ENCODE peak calls at places on chromosomes 16 and 17, in nine cellular contexts. T is tibial artery, K is KG1, B is progenitor cell of endocrine pancreas, M is memory B cell, D is fibroblast of lung, G is AG04449, J is germinal center, A is uterus. U is an unnamed sample.

GRCh38 chr16:58024673-58025350 is 742 bp upstream of the MMP15 start:
- DNase-seq in G (no peak), K (no peak), D (peak; percentile 7), B (peak; percentile 47), M (no peak), T (no peak), A (no peak), J (peak; percentile 33), U (peak; percentile 43)

GRCh38 chr17:574061-574460 is 140.6 kb downstream of the VPS53 start:
- DNase-seq in A (peak; percentile 34), T (no peak), K (no peak), B (no peak), D (peak; percentile 51), G (no peak), M (no peak), J (no peak), U (peak; percentile 31)

GRCh38 chr16:81604960-81605383 is 160.4 kb downstream of the CMIP start:
- DNase-seq in G (no peak), K (no peak), J (no peak), B (no peak), D (peak; percentile 50), A (no peak), T (no peak), M (no peak), U (no peak)

GRCh38 chr17:65594585-65594940 is 33.1 kb upstream of the AXIN2 start:
- DNase-seq in D (peak; percentile 26), G (no peak), M (no peak), J (no peak), K (no peak), A (no peak), T (no peak), B (no peak), U (no peak)

GRCh38 chr16:85245307-85246172 is 133.3 kb upstream of the CIBAR2 start:
- DNase-seq in T (no peak), B (peak; percentile 53), A (peak; percentile 74), M (peak; percentile 42), J (peak; percentile 55), G (no peak), D (peak; percentile 82), K (peak; percentile 42), U (peak; percentile 82)

GRCh38 chr17:46009681-46010596 is 10.9 kb downstream of the STH start:
- DNase-seq in D (peak; percentile 40), K (no peak), J (no peak), T (peak; percentile 71), G (no peak), B (no peak), A (no peak), M (no peak), U (peak; percentile 71)

GRCh38 chr17:33651631-33652030 is 358.5 kb upstream of the ASIC2 start:
- DNase-seq in G (no peak), M (no peak), J (no peak), B (no peak), A (no peak), K (no peak), T (no peak), D (no peak), U (no peak)

GRCh38 chr16:88010971-88011483 is 59.8 kb downstream of the BANP start:
- DNase-seq in A (no peak), D (no peak), B (no peak), J (no peak), G (no peak), T (peak; percentile 25), M (no peak), K (no peak), U (no peak)

GRCh38 chr16:67177743-67178699 is 5.7 kb downstream of the MATCAP1 start:
- DNase-seq in B (peak; percentile 65), K (no peak), J (peak; percentile 87), A (no peak), T (peak; percentile 85), G (no peak), M (no peak), D (peak; percentile 53), U (peak; percentile 69)

GRCh38 chr16:56858375-56858774 is 6.6 kb upstream of the SLC12A3 start:
- DNase-seq in B (no peak), T (no peak), D (no peak), K (no peak), A (no peak), M (no peak), J (peak; percentile 26), G (no peak), U (no peak)

GRCh38 chr17:31582151-31582907 is 190.9 kb downstream of the RAB11FIP4 start:
- DNase-seq in J (no peak), B (no peak), G (no peak), K (no peak), D (no peak), M (no peak), T (peak; percentile 87), A (peak; percentile 61), U (peak; percentile 75)

GRCh38 chr16:11315499-11315898 is 29.8 kb upstream of the RMI2 start:
- DNase-seq in B (no peak), J (no peak), G (no peak), M (no peak), A (no peak), K (no peak), D (peak; percentile 37), T (no peak), U (no peak)

GRCh38 chr16:20383106-20384029 is 21.2 kb downstream of the PDILT start:
- DNase-seq in B (peak; percentile 70), D (peak; percentile 46), K (peak; percentile 16), A (peak; percentile 67), J (peak; percentile 48), G (peak; percentile 7), M (peak; percentile 38), T (no peak), U (peak; percentile 16)

GRCh38 chr16:476039-476438 is 50.6 kb downstream of the RAB11FIP3 start:
- DNase-seq in D (no peak), T (no peak), G (no peak), A (no peak), M (no peak), K (no peak), B (no peak), J (no peak), U (no peak)

GRCh38 chr17:50935201-50936124 is 69.3 kb upstream of the TOB1 start:
- DNase-seq in J (no peak), K (no peak), M (no peak), D (no peak), B (no peak), A (no peak), G (no peak), T (peak; percentile 95), U (peak; percentile 88)

GRCh38 chr17:69335018-69335417 is 8.1 kb upstream of the ABCA5 start:
- DNase-seq in J (peak; percentile 14), T (no peak), M (no peak), D (peak; percentile 78), A (no peak), G (no peak), K (no peak), B (no peak), U (no peak)

GRCh38 chr17:4986403-4986802 is 1.1 kb downstream of the CAMTA2 start:
- DNase-seq in G (no peak), T (no peak), M (no peak), A (no peak), J (no peak), D (no peak), B (no peak), K (no peak), U (no peak)

GRCh38 chr17:36945959-36946725 is 2.6 kb upstream of the AATF start:
- DNase-seq in T (no peak), D (no peak), J (no peak), M (no peak), A (no peak), K (no peak), G (no peak), B (no peak), U (no peak)

GRCh38 chr17:3885970-3886369 is 6.9 kb downstream of the CAMKK1 start:
- DNase-seq in D (peak; percentile 76), G (no peak), M (no peak), B (no peak), J (no peak), K (no peak), A (no peak), T (no peak), U (no peak)

GRCh38 chr17:72134560-72135399 is 14.0 kb downstream of the SOX9 start:
- DNase-seq in D (peak; percentile 75), B (no peak), A (no peak), J (no peak), K (no peak), M (no peak), T (no peak), G (no peak), U (no peak)

GRCh38 chr17:69506489-69506888 is 92.0 kb downstream of the MAP2K6 start:
- DNase-seq in B (no peak), K (no peak), G (no peak), D (no peak), J (no peak), T (no peak), M (no peak), A (no peak), U (no peak)

GRCh38 chr17:49029841-49030240 is 32.7 kb downstream of the IGF2BP1 start:
- DNase-seq in A (no peak), M (no peak), D (no peak), G (no peak), J (no peak), B (no peak), K (no peak), T (no peak), U (no peak)

GRCh38 chr16:30007378-30007895 is 3.4 kb downstream of the DOC2A start:
- DNase-seq in B (no peak), A (no peak), J (no peak), G (no peak), K (no peak), M (no peak), T (no peak), D (no peak), U (no peak)

GRCh38 chr16:59013930-59014329 is 279.8 kb upstream of the GOT2 start:
- DNase-seq in D (no peak), K (no peak), B (no peak), G (no peak), A (no peak), J (no peak), T (no peak), M (no peak), U (no peak)

GRCh38 chr16:49578435-49579024 is 204.9 kb downstream of the C16orf78 start:
- DNase-seq in K (no peak), B (no peak), G (no peak), A (no peak), T (no peak), M (no peak), D (no peak), J (no peak), U (no peak)

GRCh38 chr17:16491131-16491702 is 776 bp downstream of the LRRC75A start:
- DNase-seq in A (no peak), D (no peak), J (peak; percentile 21), T (peak; percentile 60), M (no peak), B (peak; percentile 26), G (no peak), K (no peak), U (peak; percentile 52)

GRCh38 chr17:66783656-66784381 is 51.1 kb upstream of the CACNG5 start:
- DNase-seq in M (no peak), A (no peak), J (no peak), T (no peak), D (no peak), B (no peak), G (no peak), K (no peak), U (no peak)

GRCh38 chr17:43540821-43541674 is 5.1 kb downstream of the ETV4 start:
- DNase-seq in D (peak; percentile 50), M (no peak), K (no peak), G (no peak), J (no peak), A (no peak), T (no peak), B (no peak), U (no peak)

GRCh38 chr16:66554492-66554891 is 2.1 kb downstream of the CKLF start:
- DNase-seq in T (no peak), J (no peak), K (no peak), M (no peak), B (no peak), D (no peak), A (no peak), G (no peak), U (no peak)

GRCh38 chr17:16439303-16439791 is 24.0 kb downstream of the TRPV2 start:
- DNase-seq in A (no peak), G (no peak), K (no peak), J (peak; percentile 26), M (no peak), D (no peak), B (no peak), T (no peak), U (no peak)

GRCh38 chr16:55508271-55508921 is 476 bp upstream of the LPCAT2 start:
- DNase-seq in K (no peak), B (no peak), T (no peak), A (no peak), D (no peak), J (no peak), G (no peak), M (no peak), U (no peak)

U was measured in psoas muscle.